ENCODE peak calls at places on chromosomes 5 and 9, in five cellular contexts. One of them, this sample, is unnamed. For H3K4me1, the result is how much of the 10 kb centered on the place peaks cover.

GRCh38 chr5:115069087-115069968 is 100.4 kb downstream of the TRIM36 start:
- DNase-seq in adrenal gland: peak
- DNase-seq in HepG2: peak
- DNase-seq in OCI-LY7: peak
- DNase-seq in left ventricle myocardium inferior: no peak
- DNase-seq in this sample: peak

GRCh38 chr5:174793684-174794328 is 69.4 kb downstream of the MSX2 start:
- DNase-seq in adrenal gland: peak
- DNase-seq in HepG2: peak
- DNase-seq in OCI-LY7: peak
- DNase-seq in left ventricle myocardium inferior: peak
- DNase-seq in this sample: peak

GRCh38 chr5:153896701-153897100 is 142.0 kb downstream of the FAM114A2 start:
- DNase-seq in adrenal gland: peak
- DNase-seq in HepG2: no peak
- DNase-seq in OCI-LY7: peak
- DNase-seq in left ventricle myocardium inferior: no peak
- DNase-seq in this sample: no peak

GRCh38 chr5:146622391-146622790 is 106.4 kb upstream of the GPR151 start:
- DNase-seq in adrenal gland: no peak
- DNase-seq in HepG2: no peak
- DNase-seq in OCI-LY7: no peak
- DNase-seq in left ventricle myocardium inferior: no peak
- DNase-seq in this sample: no peak

GRCh38 chr5:135211791-135212190 is 177.8 kb upstream of the PITX1 start:
- DNase-seq in adrenal gland: no peak
- DNase-seq in HepG2: no peak
- DNase-seq in OCI-LY7: no peak
- DNase-seq in left ventricle myocardium inferior: no peak
- DNase-seq in this sample: no peak

GRCh38 chr9:107710988-107711387 is 221.4 kb upstream of the KLF4 start:
- DNase-seq in adrenal gland: no peak
- DNase-seq in HepG2: no peak
- DNase-seq in OCI-LY7: no peak
- DNase-seq in left ventricle myocardium inferior: no peak
- DNase-seq in this sample: no peak

GRCh38 chr5:133247881-133248642 is 196.2 kb downstream of the HSPA4 start:
- DNase-seq in adrenal gland: peak
- DNase-seq in HepG2: peak
- DNase-seq in OCI-LY7: no peak
- DNase-seq in left ventricle myocardium inferior: no peak
- DNase-seq in this sample: peak

GRCh38 chr5:85605381-85605780 is 1012.4 kb upstream of the COX7C start:
- DNase-seq in adrenal gland: no peak
- DNase-seq in HepG2: no peak
- DNase-seq in OCI-LY7: no peak
- DNase-seq in left ventricle myocardium inferior: no peak
- DNase-seq in this sample: no peak

GRCh38 chr9:346114-346513 is 131.4 kb downstream of the DOCK8 start:
- DNase-seq in adrenal gland: peak
- DNase-seq in HepG2: no peak
- DNase-seq in OCI-LY7: no peak
- DNase-seq in left ventricle myocardium inferior: no peak
- DNase-seq in this sample: no peak

GRCh38 chr9:89052470-89053097 is 61.3 kb downstream of the S1PR3 start:
- DNase-seq in adrenal gland: peak
- DNase-seq in HepG2: no peak
- DNase-seq in OCI-LY7: no peak
- DNase-seq in left ventricle myocardium inferior: no peak
- DNase-seq in this sample: peak

GRCh38 chr5:122907238-122907637 is 61.8 kb downstream of the SNX24 start:
- DNase-seq in adrenal gland: no peak
- DNase-seq in HepG2: no peak
- DNase-seq in OCI-LY7: no peak
- DNase-seq in left ventricle myocardium inferior: no peak
- DNase-seq in this sample: peak

GRCh38 chr9:136644343-136644592 is 18.4 kb upstream of the EGFL7 start:
- DNase-seq in adrenal gland: peak
- DNase-seq in HepG2: no peak
- DNase-seq in OCI-LY7: no peak
- DNase-seq in left ventricle myocardium inferior: peak
- DNase-seq in this sample: peak

GRCh38 chr9:84756156-84756555 is 86.6 kb downstream of the NTRK2 start:
- DNase-seq in adrenal gland: no peak
- DNase-seq in HepG2: no peak
- DNase-seq in OCI-LY7: no peak
- DNase-seq in left ventricle myocardium inferior: no peak
- DNase-seq in this sample: no peak

GRCh38 chr5:59466271-59466670 is 427.3 kb downstream of the PDE4D start:
- DNase-seq in adrenal gland: no peak
- DNase-seq in HepG2: no peak
- DNase-seq in OCI-LY7: no peak
- DNase-seq in left ventricle myocardium inferior: no peak
- DNase-seq in this sample: peak

GRCh38 chr9:12935714-12936113 is 160.9 kb downstream of the LURAP1L start:
- DNase-seq in adrenal gland: no peak
- DNase-seq in HepG2: no peak
- DNase-seq in OCI-LY7: no peak
- DNase-seq in left ventricle myocardium inferior: no peak
- DNase-seq in this sample: no peak

GRCh38 chr9:35774907-35775635 is 16.3 kb upstream of the NPR2 start:
- DNase-seq in adrenal gland: peak
- DNase-seq in HepG2: no peak
- DNase-seq in OCI-LY7: peak
- DNase-seq in left ventricle myocardium inferior: no peak
- DNase-seq in this sample: no peak

GRCh38 chr9:135907006-135907434 is 326 bp downstream of the CAMSAP1 start:
- DNase-seq in adrenal gland: peak
- DNase-seq in HepG2: no peak
- DNase-seq in OCI-LY7: no peak
- DNase-seq in left ventricle myocardium inferior: peak
- DNase-seq in this sample: no peak

GRCh38 chr9:36276840-36277239 is 18.6 kb upstream of the GNE start:
- DNase-seq in adrenal gland: no peak
- DNase-seq in HepG2: peak
- DNase-seq in OCI-LY7: no peak
- DNase-seq in left ventricle myocardium inferior: no peak
- DNase-seq in this sample: peak

GRCh38 chr9:130200038-130200979 is 28.1 kb downstream of the NCS1 start:
- DNase-seq in adrenal gland: no peak
- DNase-seq in HepG2: no peak
- DNase-seq in OCI-LY7: no peak
- DNase-seq in left ventricle myocardium inferior: no peak
- DNase-seq in this sample: no peak

GRCh38 chr5:90473321-90474234 is 993 bp downstream of the MBLAC2 start:
- DNase-seq in adrenal gland: peak
- DNase-seq in HepG2: peak
- DNase-seq in OCI-LY7: peak
- DNase-seq in left ventricle myocardium inferior: no peak
- DNase-seq in this sample: peak

GRCh38 chr9:36023260-36024048 is 13.3 kb upstream of the RECK start:
- DNase-seq in adrenal gland: peak
- DNase-seq in HepG2: peak
- DNase-seq in OCI-LY7: peak
- DNase-seq in left ventricle myocardium inferior: peak
- DNase-seq in this sample: peak

GRCh38 chr5:28408186-28408585 is 1369.8 kb upstream of the CDH9 start:
- DNase-seq in adrenal gland: peak
- DNase-seq in HepG2: no peak
- DNase-seq in OCI-LY7: no peak
- DNase-seq in left ventricle myocardium inferior: no peak
- DNase-seq in this sample: no peak

GRCh38 chr9:123265833-123266232 is 2.6 kb downstream of the STRBP start:
- DNase-seq in adrenal gland: no peak
- DNase-seq in HepG2: no peak
- DNase-seq in OCI-LY7: peak
- DNase-seq in left ventricle myocardium inferior: no peak
- DNase-seq in this sample: no peak

GRCh38 chr9:94081864-94082468 is 2.3 kb upstream of the PTPDC1 start:
- DNase-seq in adrenal gland: no peak
- DNase-seq in HepG2: no peak
- DNase-seq in OCI-LY7: no peak
- DNase-seq in left ventricle myocardium inferior: no peak
- DNase-seq in this sample: no peak

GRCh38 chr5:56075361-56075760 is 80.6 kb upstream of the IL6ST start:
- DNase-seq in adrenal gland: no peak
- DNase-seq in HepG2: no peak
- DNase-seq in OCI-LY7: no peak
- DNase-seq in left ventricle myocardium inferior: peak
- DNase-seq in this sample: peak

GRCh38 chr9:89878687-89879086 is 273.9 kb downstream of the GADD45G start:
- DNase-seq in adrenal gland: peak
- DNase-seq in HepG2: peak
- DNase-seq in OCI-LY7: no peak
- DNase-seq in left ventricle myocardium inferior: peak
- DNase-seq in this sample: peak

GRCh38 chr9:85575868-85576267 is 165.9 kb downstream of the AGTPBP1 start:
- DNase-seq in adrenal gland: no peak
- DNase-seq in HepG2: no peak
- DNase-seq in OCI-LY7: no peak
- DNase-seq in left ventricle myocardium inferior: no peak
- DNase-seq in this sample: no peak

GRCh38 chr5:170225326-170226137 is 7.3 kb upstream of the C5orf58 start:
- DNase-seq in adrenal gland: peak
- DNase-seq in HepG2: peak
- DNase-seq in OCI-LY7: peak
- DNase-seq in left ventricle myocardium inferior: peak
- DNase-seq in this sample: peak

GRCh38 chr9:96476591-96476990 is 26.6 kb downstream of the HABP4 start:
- DNase-seq in adrenal gland: no peak
- DNase-seq in HepG2: no peak
- DNase-seq in OCI-LY7: no peak
- DNase-seq in left ventricle myocardium inferior: no peak
- DNase-seq in this sample: no peak

GRCh38 chr9:129888085-129888808 is 53.0 kb downstream of the USP20 start:
- DNase-seq in adrenal gland: no peak
- DNase-seq in HepG2: no peak
- DNase-seq in OCI-LY7: peak
- DNase-seq in left ventricle myocardium inferior: peak
- DNase-seq in this sample: no peak

GRCh38 chr9:101443358-101443757 is 7.8 kb upstream of the ALDOB start:
- DNase-seq in adrenal gland: no peak
- DNase-seq in HepG2: no peak
- DNase-seq in OCI-LY7: no peak
- DNase-seq in left ventricle myocardium inferior: peak
- DNase-seq in this sample: no peak

GRCh38 chr9:113370806-113371325 is 5.9 kb downstream of the HDHD3 start:
- DNase-seq in adrenal gland: no peak
- DNase-seq in HepG2: no peak
- DNase-seq in OCI-LY7: no peak
- DNase-seq in left ventricle myocardium inferior: no peak
- DNase-seq in this sample: no peak

GRCh38 chr5:33969572-33970452 is 14.7 kb downstream of the SLC45A2 start:
- DNase-seq in adrenal gland: peak
- DNase-seq in HepG2: peak
- DNase-seq in OCI-LY7: peak
- DNase-seq in left ventricle myocardium inferior: no peak
- DNase-seq in this sample: peak

GRCh38 chr9:18331808-18332209 is 142.1 kb upstream of the ADAMTSL1 start:
- DNase-seq in adrenal gland: no peak
- DNase-seq in HepG2: no peak
- DNase-seq in OCI-LY7: no peak
- DNase-seq in left ventricle myocardium inferior: no peak
- DNase-seq in this sample: no peak

GRCh38 chr9:6843742-6844141 is 86.0 kb downstream of the KDM4C start:
- DNase-seq in adrenal gland: no peak
- DNase-seq in HepG2: no peak
- DNase-seq in OCI-LY7: no peak
- DNase-seq in left ventricle myocardium inferior: no peak
- DNase-seq in this sample: no peak

GRCh38 chr9:99605016-99605743 is 216.5 kb upstream of the NR4A3 start:
- DNase-seq in adrenal gland: no peak
- DNase-seq in HepG2: no peak
- DNase-seq in OCI-LY7: no peak
- DNase-seq in left ventricle myocardium inferior: no peak
- DNase-seq in this sample: no peak

GRCh38 chr9:99602854-99603253 is 218.8 kb upstream of the NR4A3 start:
- DNase-seq in adrenal gland: no peak
- DNase-seq in HepG2: no peak
- DNase-seq in OCI-LY7: no peak
- DNase-seq in left ventricle myocardium inferior: no peak
- DNase-seq in this sample: no peak

GRCh38 chr9:99606955-99607354 is 214.7 kb upstream of the NR4A3 start:
- DNase-seq in adrenal gland: no peak
- DNase-seq in HepG2: no peak
- DNase-seq in OCI-LY7: no peak
- DNase-seq in left ventricle myocardium inferior: no peak
- DNase-seq in this sample: no peak

GRCh38 chr9:99607852-99608448 is 213.7 kb upstream of the NR4A3 start:
- DNase-seq in adrenal gland: no peak
- DNase-seq in HepG2: no peak
- DNase-seq in OCI-LY7: no peak
- DNase-seq in left ventricle myocardium inferior: no peak
- DNase-seq in this sample: no peak
- H3K4me1 ChIP-seq in adrenal gland: under half
- H3K4me1 ChIP-seq in HepG2: under half
- H3K4me1 ChIP-seq in OCI-LY7: under half
- H3K4me1 ChIP-seq in left ventricle myocardium inferior: under half
- H3K4me1 ChIP-seq in this sample: under half

GRCh38 chr5:96881511-96882115 is 5.3 kb downstream of the ERAP2 start:
- DNase-seq in adrenal gland: peak
- DNase-seq in HepG2: no peak
- DNase-seq in OCI-LY7: no peak
- DNase-seq in left ventricle myocardium inferior: no peak
- DNase-seq in this sample: peak
- H3K4me1 ChIP-seq in adrenal gland: under half
- H3K4me1 ChIP-seq in HepG2: under half
- H3K4me1 ChIP-seq in OCI-LY7: half or more
- H3K4me1 ChIP-seq in left ventricle myocardium inferior: under half
- H3K4me1 ChIP-seq in this sample: under half

GRCh38 chr9:134063088-134063875 is 4.5 kb downstream of the BRD3 start:
- DNase-seq in adrenal gland: no peak
- DNase-seq in HepG2: no peak
- DNase-seq in OCI-LY7: no peak
- DNase-seq in left ventricle myocardium inferior: peak
- DNase-seq in this sample: no peak

GRCh38 chr9:134065720-134066419 is 2.0 kb downstream of the BRD3 start:
- DNase-seq in adrenal gland: peak
- DNase-seq in HepG2: peak
- DNase-seq in OCI-LY7: peak
- DNase-seq in left ventricle myocardium inferior: no peak
- DNase-seq in this sample: peak

GRCh38 chr9:134064711-134065110 is 3.1 kb downstream of the BRD3 start:
- DNase-seq in adrenal gland: no peak
- DNase-seq in HepG2: no peak
- DNase-seq in OCI-LY7: no peak
- DNase-seq in left ventricle myocardium inferior: no peak
- DNase-seq in this sample: no peak

GRCh38 chr9:134062461-134063087 is 5.3 kb downstream of the BRD3 start:
- DNase-seq in adrenal gland: no peak
- DNase-seq in HepG2: no peak
- DNase-seq in OCI-LY7: no peak
- DNase-seq in left ventricle myocardium inferior: peak
- DNase-seq in this sample: no peak

GRCh38 chr9:134063876-134064450 is 3.9 kb downstream of the BRD3 start:
- DNase-seq in adrenal gland: no peak
- DNase-seq in HepG2: no peak
- DNase-seq in OCI-LY7: no peak
- DNase-seq in left ventricle myocardium inferior: no peak
- DNase-seq in this sample: no peak
- H3K4me1 ChIP-seq in adrenal gland: half or more
- H3K4me1 ChIP-seq in HepG2: half or more
- H3K4me1 ChIP-seq in OCI-LY7: under half
- H3K4me1 ChIP-seq in left ventricle myocardium inferior: half or more
- H3K4me1 ChIP-seq in this sample: under half

GRCh38 chr9:131889437-131890244 is 149.8 kb upstream of the RAPGEF1 start:
- DNase-seq in adrenal gland: no peak
- DNase-seq in HepG2: no peak
- DNase-seq in OCI-LY7: no peak
- DNase-seq in left ventricle myocardium inferior: peak
- DNase-seq in this sample: no peak
- H3K4me1 ChIP-seq in adrenal gland: under half
- H3K4me1 ChIP-seq in HepG2: under half
- H3K4me1 ChIP-seq in OCI-LY7: under half
- H3K4me1 ChIP-seq in left ventricle myocardium inferior: half or more
- H3K4me1 ChIP-seq in this sample: under half